ENCODE peak calls at places on chromosomes 12 and 14, in four cellular contexts. R is adrenal gland, M is breast epithelium, E is endothelial cell of umbilical vein. C is an unnamed sample. For H3K4me1, the result is how much of the 10 kb centered on the place peaks cover.

GRCh38 chr14:91904483-91904882 is 37.1 kb upstream of the TC2N start:
- DNase-seq in M (no peak), E (no peak), R (no peak), C (no peak)

GRCh38 chr14:91398707-91399106 is 18.9 kb downstream of the CCDC88C start:
- DNase-seq in M (no peak), R (no peak), E (no peak), C (no peak)

GRCh38 chr14:102323102-102323501 is 3.6 kb downstream of the ZNF839 start:
- DNase-seq in M (peak), E (peak), R (peak), C (peak)

GRCh38 chr12:31756977-31757420 is 28.2 kb upstream of the AMN1 start:
- DNase-seq in E (peak), R (no peak), M (no peak), C (no peak)

GRCh38 chr12:105671720-105672119 is 341.2 kb downstream of the C12orf75 start:
- DNase-seq in E (no peak), R (no peak), M (no peak), C (no peak)

GRCh38 chr12:2752676-2753371 is 41.9 kb upstream of the FKBP4 start:
- DNase-seq in R (peak), M (peak), E (peak), C (peak)

GRCh38 chr14:91374897-91375747 is 42.5 kb downstream of the CCDC88C start:
- DNase-seq in M (no peak), R (no peak), E (no peak), C (no peak)

GRCh38 chr12:18805516-18806248 is 67.8 kb downstream of the CAPZA3 start:
- DNase-seq in M (no peak), E (no peak), R (peak), C (no peak)

GRCh38 chr12:26939953-26940352 is 1.7 kb downstream of the FGFR1OP2 start:
- DNase-seq in R (no peak), M (no peak), E (no peak), C (no peak)

GRCh38 chr14:66085224-66085623 is 400.9 kb upstream of the CCDC196 start:
- DNase-seq in M (no peak), R (no peak), E (no peak), C (no peak)

GRCh38 chr12:58540480-58541299 is 379.6 kb downstream of the LRIG3 start:
- DNase-seq in E (peak), R (peak), M (peak), C (peak)

GRCh38 chr12:103640410-103640809 is 53.3 kb downstream of the STAB2 start:
- DNase-seq in M (no peak), R (no peak), E (peak), C (no peak)

GRCh38 chr14:20935303-20935984 is 19.8 kb upstream of the RNASE2 start:
- DNase-seq in E (no peak), R (no peak), M (no peak), C (no peak)

GRCh38 chr12:26402648-26403047 is 207.3 kb downstream of the SSPN start:
- DNase-seq in E (no peak), R (no peak), M (peak), C (peak)

GRCh38 chr12:40907115-40907521 is 214.9 kb downstream of the CNTN1 start:
- DNase-seq in M (no peak), R (no peak), E (no peak), C (no peak)

GRCh38 chr12:63298386-63298930 is 147.5 kb upstream of the AVPR1A start:
- DNase-seq in M (no peak), R (no peak), E (no peak), C (no peak)

GRCh38 chr14:33707751-33708150 is 243.1 kb downstream of the EGLN3 start:
- DNase-seq in E (no peak), R (no peak), M (no peak), C (no peak)

GRCh38 chr12:74043343-74043742 is 494.3 kb upstream of the ATXN7L3B start:
- DNase-seq in M (no peak), E (no peak), R (no peak), C (no peak)

GRCh38 chr14:68679746-68680467 is 113.0 kb downstream of the ZFP36L1 start:
- DNase-seq in R (no peak), M (no peak), E (no peak), C (no peak)
- H3K4me1 ChIP-seq in R (under half), M (under half), E (under half), C (under half)

GRCh38 chr12:75633789-75634188 is 122.4 kb upstream of the KRR1 start:
- DNase-seq in E (no peak), R (no peak), M (no peak), C (no peak)
- TF ChIP-seq POLR2A in E (no peak), R (no peak), M (no peak), C (no peak)

GRCh38 chr14:94388027-94388895 is at the start of gene SERPINA1:
- DNase-seq in E (no peak), R (no peak), M (peak), C (peak)

GRCh38 chr14:94387051-94388026 is 1.1 kb downstream of the SERPINA1 start:
- DNase-seq in E (no peak), R (no peak), M (no peak), C (no peak)

GRCh38 chr14:94385553-94386057 is 2.8 kb downstream of the SERPINA1 start:
- DNase-seq in M (no peak), R (no peak), E (no peak), C (no peak)

GRCh38 chr14:94384342-94384741 is 4.1 kb downstream of the SERPINA1 start:
- DNase-seq in R (no peak), E (no peak), M (no peak), C (no peak)

GRCh38 chr14:94386085-94387031 is 2.0 kb downstream of the SERPINA1 start:
- DNase-seq in R (no peak), M (no peak), E (no peak), C (no peak)
- H3K4me1 ChIP-seq in R (under half), M (under half), E (under half), C (under half)

GRCh38 chr12:47207005-47207717 is 127.4 kb upstream of the AMIGO2 start:
- DNase-seq in R (no peak), M (no peak), E (peak), C (no peak)
- TF ChIP-seq POLR2A in R (no peak), M (no peak), E (no peak), C (no peak)

GRCh38 chr12:46457958-46458357 is 85.4 kb upstream of the SLC38A2 start:
- DNase-seq in E (no peak), M (no peak), R (no peak), C (no peak)
- H3K4me1 ChIP-seq in E (under half), M (under half), R (under half), C (under half)

GRCh38 chr12:6461401-6462233 is 8.9 kb downstream of the VAMP1 start:
- DNase-seq in R (peak), M (peak), E (no peak), C (peak)

GRCh38 chr12:6459004-6459337 is 7.1 kb downstream of the TAPBPL start:
- DNase-seq in E (no peak), R (no peak), M (no peak), C (no peak)

GRCh38 chr12:6457220-6457945 is 5.5 kb downstream of the TAPBPL start:
- DNase-seq in R (no peak), M (no peak), E (no peak), C (peak)

GRCh38 chr12:6460751-6461371 is 9.0 kb downstream of the TAPBPL start:
- DNase-seq in M (no peak), E (no peak), R (no peak), C (peak)

DNA sequence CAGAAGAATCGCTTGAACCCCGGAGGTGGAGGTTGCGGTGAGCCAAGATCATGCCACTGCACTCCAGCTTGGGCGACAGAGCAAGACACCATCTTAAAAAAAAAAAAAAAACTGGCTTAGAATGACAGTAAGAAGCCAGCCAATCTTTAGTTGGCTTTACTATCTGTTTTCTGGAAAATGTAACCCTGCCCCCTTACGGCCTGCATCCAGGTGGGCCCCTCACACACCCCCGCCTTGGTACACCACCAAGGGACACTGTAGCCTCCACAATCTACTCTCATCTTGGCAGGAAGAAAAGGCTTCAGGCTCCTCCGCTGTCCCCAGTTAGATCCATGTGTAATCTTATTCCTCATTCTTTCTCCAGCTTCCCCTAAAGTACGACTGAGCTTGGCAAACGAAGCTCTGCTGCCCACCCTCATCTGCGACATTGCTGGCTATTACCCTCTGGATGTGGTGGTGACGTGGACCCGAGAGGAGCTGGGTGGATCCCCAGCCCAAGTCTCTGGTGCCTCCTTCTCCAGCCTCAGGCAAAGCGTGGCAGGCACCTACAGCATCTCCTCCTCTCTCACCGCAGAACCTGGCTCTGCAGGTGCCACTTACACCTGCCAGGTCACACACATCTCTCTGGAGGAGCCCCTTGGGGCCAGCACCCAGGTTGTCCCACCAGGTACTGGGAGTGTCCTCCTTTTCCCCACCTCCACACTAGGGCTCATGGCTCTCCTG is 6.6 kb downstream of the TAPBPL start:
- DNase-seq in M (no peak), E (no peak), R (no peak), C (peak)
- TF ChIP-seq POLR2A in M (no peak), E (no peak), R (no peak), C (no peak)